ENCODE peak calls at places on chromosomes 5 and 9, in ten cellular contexts. J is heart left ventricle; X is mammary epithelial cell; R is PC-3; T is pancreas; C is CD8-positive, alpha-beta T cell; D is uterus; E is tibial artery; B is heart right ventricle; L is Peyer's patch. U is an unnamed sample. For H3K27me3 and H3K36me3, the result is how much of the 10 kb centered on the place peaks cover.

GRCh38 chr9:27489087-27489876 is 34.8 kb upstream of the IFNK start:
- DNase-seq in J (no peak), X (no peak), R (no peak), T (no peak), C (no peak), D (no peak), E (no peak), B (no peak), L (no peak), U (no peak)

GRCh38 chr5:103674321-103674720 is 111.7 kb upstream of the NUDT12 start:
- DNase-seq in J (no peak), X (no peak), R (no peak), T (no peak), C (no peak), D (no peak), E (no peak), B (no peak), L (no peak), U (no peak)

GRCh38 chr5:148457183-148457620 is 73.4 kb downstream of the FBXO38 start:
- DNase-seq in J (no peak), X (no peak), R (peak), T (no peak), C (no peak), D (no peak), E (no peak), B (no peak), L (no peak), U (no peak)

GRCh38 chr5:102865510-102866314 is 110.6 kb downstream of the PAM start:
- DNase-seq in J (peak), X (peak), R (peak), T (peak), C (peak), D (peak), E (peak), B (peak), L (no peak), U (peak)

GRCh38 chr5:123735384-123735783 is 223.4 kb downstream of the CSNK1G3 start:
- DNase-seq in J (no peak), X (peak), R (peak), T (no peak), C (no peak), D (no peak), E (no peak), B (no peak), L (no peak), U (no peak)

GRCh38 chr9:87206064-87206661 is 258.9 kb upstream of the GAS1 start:
- DNase-seq in J (no peak), X (peak), R (peak), T (no peak), C (no peak), D (no peak), E (no peak), B (no peak), L (no peak), U (no peak)

GRCh38 chr9:14159440-14160222 is 154.3 kb downstream of the NFIB start:
- DNase-seq in J (no peak), X (no peak), R (no peak), T (no peak), C (no peak), D (no peak), E (no peak), B (no peak), L (no peak), U (no peak)

GRCh38 chr5:66518753-66519152 is 77.4 kb upstream of the MAST4 start:
- DNase-seq in J (no peak), X (peak), R (no peak), T (no peak), C (no peak), D (no peak), E (no peak), B (no peak), L (no peak), U (no peak)

GRCh38 chr9:81871695-81872094 is 56.5 kb upstream of the SPATA31D4 start:
- DNase-seq in J (no peak), X (peak), R (peak), T (no peak), C (no peak), D (no peak), E (no peak), B (no peak), L (no peak), U (no peak)

GRCh38 chr5:170286532-170286931 is 11.0 kb downstream of the LCP2 start:
- DNase-seq in J (no peak), X (no peak), R (no peak), T (no peak), C (no peak), D (no peak), E (no peak), B (no peak), L (no peak), U (no peak)

GRCh38 chr5:654071-654778 is 38.9 kb downstream of the TPPP start:
- DNase-seq in J (no peak), X (no peak), R (no peak), T (no peak), C (no peak), D (no peak), E (no peak), B (no peak), L (no peak), U (no peak)

GRCh38 chr9:120387257-120387999 is 192.5 kb downstream of the CDK5RAP2 start:
- DNase-seq in J (no peak), X (no peak), R (no peak), T (no peak), C (no peak), D (no peak), E (no peak), B (no peak), L (no peak), U (no peak)

GRCh38 chr5:131068893-131069643 is 96.0 kb downstream of the HINT1 start:
- DNase-seq in J (no peak), X (no peak), R (no peak), T (no peak), C (peak), D (no peak), E (no peak), B (no peak), L (peak), U (no peak)

GRCh38 chr5:68248896-68249295 is 33.3 kb downstream of the PIK3R1 start:
- DNase-seq in J (no peak), X (no peak), R (no peak), T (no peak), C (no peak), D (no peak), E (no peak), B (no peak), L (no peak), U (no peak)

GRCh38 chr9:32424616-32425015 is 40.2 kb downstream of the ACO1 start:
- DNase-seq in J (no peak), X (no peak), R (peak), T (no peak), C (no peak), D (no peak), E (no peak), B (no peak), L (no peak), U (no peak)

GRCh38 chr9:2923810-2924768 is 80.2 kb upstream of the PUM3 start:
- DNase-seq in J (no peak), X (no peak), R (peak), T (no peak), C (no peak), D (no peak), E (no peak), B (no peak), L (no peak), U (no peak)

GRCh38 chr5:134458234-134458633 is 46.6 kb upstream of the CDKN2AIPNL start:
- DNase-seq in J (peak), X (peak), R (no peak), T (no peak), C (no peak), D (peak), E (peak), B (peak), L (no peak), U (no peak)

GRCh38 chr5:65482727-65483473 is 1.2 kb upstream of the ADAMTS6 start:
- DNase-seq in J (no peak), X (peak), R (peak), T (no peak), C (no peak), D (peak), E (no peak), B (peak), L (no peak), U (no peak)

GRCh38 chr5:102959055-102959454 is 160.9 kb downstream of the GIN1 start:
- DNase-seq in J (no peak), X (peak), R (peak), T (no peak), C (no peak), D (no peak), E (no peak), B (no peak), L (no peak), U (peak)

GRCh38 chr9:74006935-74007334 is 490.2 kb upstream of the RORB start:
- DNase-seq in J (no peak), X (no peak), R (no peak), T (no peak), C (no peak), D (no peak), E (no peak), B (no peak), L (no peak), U (no peak)

GRCh38 chr5:83026930-83027687 is 50.1 kb downstream of the TMEM167A start:
- DNase-seq in J (no peak), X (no peak), R (no peak), T (no peak), C (no peak), D (no peak), E (no peak), B (no peak), L (no peak), U (no peak)

GRCh38 chr5:17340363-17340762 is 122.9 kb downstream of the BASP1 start:
- DNase-seq in J (no peak), X (no peak), R (no peak), T (no peak), C (no peak), D (peak), E (no peak), B (no peak), L (no peak), U (no peak)

GRCh38 chr5:153515269-153515668 is 24.8 kb downstream of the GRIA1 start:
- DNase-seq in J (no peak), X (no peak), R (no peak), T (no peak), C (no peak), D (no peak), E (no peak), B (no peak), L (no peak), U (no peak)

GRCh38 chr5:109529520-109529919 is 119.7 kb upstream of the PJA2 start:
- DNase-seq in J (peak), X (peak), R (peak), T (peak), C (no peak), D (no peak), E (peak), B (peak), L (no peak), U (no peak)

GRCh38 chr5:154274828-154275185 is 84.3 kb downstream of the GALNT10 start:
- DNase-seq in J (no peak), X (peak), R (no peak), T (no peak), C (no peak), D (no peak), E (no peak), B (no peak), L (no peak), U (no peak)

GRCh38 chr5:33482335-33482734 is 41.6 kb downstream of the TARS1 start:
- DNase-seq in J (no peak), X (no peak), R (no peak), T (no peak), C (no peak), D (no peak), E (no peak), B (no peak), L (no peak), U (no peak)

GRCh38 chr5:56585973-56586740 is 229.2 kb upstream of the MAP3K1 start:
- DNase-seq in J (peak), X (no peak), R (no peak), T (no peak), C (no peak), D (peak), E (peak), B (peak), L (no peak), U (no peak)

GRCh38 chr5:10844016-10844415 is 83.0 kb upstream of the DAP start:
- DNase-seq in J (no peak), X (no peak), R (no peak), T (no peak), C (no peak), D (no peak), E (no peak), B (no peak), L (no peak), U (no peak)

GRCh38 chr9:35470894-35471293 is 19.0 kb upstream of the RUSC2 start:
- DNase-seq in J (no peak), X (peak), R (peak), T (no peak), C (no peak), D (peak), E (peak), B (no peak), L (no peak), U (no peak)

GRCh38 chr5:19920761-19921160 is 67.2 kb downstream of the CDH18 start:
- DNase-seq in J (no peak), X (peak), R (peak), T (no peak), C (no peak), D (no peak), E (no peak), B (no peak), L (no peak), U (no peak)

GRCh38 chr5:1103505-1104326 is 8.1 kb downstream of the SLC12A7 start:
- DNase-seq in J (peak), X (no peak), R (no peak), T (peak), C (no peak), D (peak), E (peak), B (peak), L (peak), U (no peak)

GRCh38 chr9:86639899-86640379 is 285.7 kb upstream of the TUT7 start:
- DNase-seq in J (no peak), X (no peak), R (peak), T (peak), C (no peak), D (no peak), E (no peak), B (no peak), L (no peak), U (no peak)

GRCh38 chr5:5326126-5326758 is 96.2 kb upstream of the ICE1 start:
- DNase-seq in J (no peak), X (no peak), R (no peak), T (no peak), C (no peak), D (no peak), E (no peak), B (no peak), L (no peak), U (no peak)

GRCh38 chr5:140575309-140575708 is 10.7 kb downstream of the SLC35A4 start:
- DNase-seq in J (peak), X (peak), R (peak), T (no peak), C (no peak), D (no peak), E (peak), B (peak), L (no peak), U (no peak)

DNA sequence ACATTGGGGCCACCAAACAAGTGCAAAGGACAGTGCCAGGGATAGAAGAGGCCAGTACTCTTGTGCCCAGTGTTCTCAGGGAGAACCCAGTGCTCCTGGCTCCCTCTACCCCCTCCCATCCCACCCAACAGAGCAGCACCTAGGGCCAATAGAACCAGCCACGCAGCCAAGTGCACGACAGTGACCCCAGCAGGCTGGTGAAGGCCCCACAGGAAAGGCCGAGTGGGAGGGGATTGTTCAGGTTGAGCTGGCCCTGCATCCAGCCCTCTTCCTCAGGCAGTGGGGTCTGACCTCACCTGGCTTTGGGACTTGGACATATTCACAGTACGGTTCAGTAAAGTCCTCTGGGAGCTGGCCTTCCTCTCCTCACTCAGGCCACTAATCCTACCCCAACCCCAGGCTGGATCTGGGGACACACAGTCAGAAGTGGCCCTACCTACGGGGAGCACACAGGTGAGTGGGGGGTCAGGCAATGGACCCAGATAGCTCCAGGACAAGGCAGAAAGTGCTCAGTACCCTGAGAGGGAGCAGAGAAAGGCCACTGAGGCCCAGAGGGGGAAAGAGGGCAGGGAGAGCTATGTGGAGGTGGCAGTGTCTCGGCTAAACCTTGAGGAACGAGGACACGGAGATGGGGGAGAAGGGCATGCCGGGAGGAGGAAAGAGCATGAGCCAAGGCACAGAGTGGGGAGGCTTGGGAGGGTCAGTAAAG is 25.4 kb downstream of the POLR1E start:
- DNase-seq in J (no peak), X (no peak), R (peak), T (no peak), C (no peak), D (no peak), E (no peak), B (no peak), L (no peak), U (no peak)
- TF ChIP-seq CTCF in J (no peak), X (no peak), R (no peak), T (no peak), C (no peak), D (no peak), E (no peak), B (peak), L (no peak), U (no peak)

GRCh38 chr9:135522137-135522877 is 1.1 kb downstream of the LCN1 start:
- DNase-seq in J (no peak), X (no peak), R (no peak), T (no peak), C (peak), D (no peak), E (no peak), B (no peak), L (no peak), U (no peak)
- H3K27me3 ChIP-seq in J (under half), X (under half), R (under half), T (under half), C (under half), D (under half), E (under half), B (under half), L (under half), U (under half)

GRCh38 chr9:93316726-93317494 is 133.0 kb downstream of the WNK2 start:
- DNase-seq in J (no peak), X (no peak), R (no peak), T (no peak), C (no peak), D (no peak), E (no peak), B (no peak), L (no peak), U (no peak)
- H3K36me3 ChIP-seq in J (under half), X (under half), R (under half), T (under half), C (under half), D (under half), E (under half), B (under half), L (under half), U (under half)

GRCh38 chr9:105862002-105862401 is 167.7 kb downstream of the TMEM38B start:
- DNase-seq in J (no peak), X (no peak), R (no peak), T (no peak), C (no peak), D (no peak), E (no peak), B (no peak), L (no peak), U (no peak)

GRCh38 chr9:105858877-105859276 is 164.5 kb downstream of the TMEM38B start:
- DNase-seq in J (no peak), X (no peak), R (no peak), T (no peak), C (no peak), D (no peak), E (no peak), B (no peak), L (no peak), U (no peak)

GRCh38 chr9:105858284-105858683 is 163.9 kb downstream of the TMEM38B start:
- DNase-seq in J (no peak), X (no peak), R (no peak), T (no peak), C (no peak), D (no peak), E (no peak), B (no peak), L (no peak), U (no peak)

GRCh38 chr9:105860526-105860925 is 166.2 kb downstream of the TMEM38B start:
- DNase-seq in J (no peak), X (no peak), R (no peak), T (no peak), C (no peak), D (no peak), E (no peak), B (no peak), L (no peak), U (no peak)

GRCh38 chr9:105859428-105860091 is 165.2 kb downstream of the TMEM38B start:
- DNase-seq in J (no peak), X (no peak), R (no peak), T (no peak), C (no peak), D (no peak), E (no peak), B (no peak), L (no peak), U (no peak)
- TF ChIP-seq CTCF in J (no peak), X (no peak), R (no peak), T (no peak), C (peak), D (no peak), E (no peak), B (no peak), L (no peak), U (no peak)

GRCh38 chr5:175288048-175288621 is 155.8 kb downstream of the DRD1 start:
- DNase-seq in J (no peak), X (no peak), R (peak), T (no peak), C (no peak), D (no peak), E (no peak), B (no peak), L (no peak), U (peak)
- H3K27me3 ChIP-seq in J (under half), X (under half), R (under half), T (under half), C (under half), D (under half), E (under half), B (under half), L (under half), U (under half)

GRCh38 chr9:114359801-114360200 is 28.0 kb downstream of the AKNA start:
- DNase-seq in J (no peak), X (no peak), R (no peak), T (no peak), C (no peak), D (no peak), E (no peak), B (no peak), L (no peak), U (no peak)
- H3K36me3 ChIP-seq in J (half or more), X (under half), R (under half), T (under half), C (half or more), D (under half), E (half or more), B (under half), L (half or more), U (under half)

GRCh38 chr9:78127271-78128225 is 95.9 kb upstream of the GNAQ start:
- DNase-seq in J (no peak), X (peak), R (no peak), T (no peak), C (no peak), D (no peak), E (no peak), B (no peak), L (no peak), U (no peak)

GRCh38 chr9:78130853-78131252 is 99.2 kb upstream of the GNAQ start:
- DNase-seq in J (no peak), X (no peak), R (no peak), T (no peak), C (no peak), D (no peak), E (no peak), B (no peak), L (no peak), U (no peak)

GRCh38 chr9:78131969-78132687 is 100.5 kb upstream of the GNAQ start:
- DNase-seq in J (no peak), X (peak), R (peak), T (no peak), C (no peak), D (no peak), E (no peak), B (no peak), L (no peak), U (no peak)

GRCh38 chr9:78132688-78133033 is 101.0 kb upstream of the GNAQ start:
- DNase-seq in J (no peak), X (no peak), R (no peak), T (no peak), C (no peak), D (no peak), E (no peak), B (no peak), L (no peak), U (no peak)

DNA sequence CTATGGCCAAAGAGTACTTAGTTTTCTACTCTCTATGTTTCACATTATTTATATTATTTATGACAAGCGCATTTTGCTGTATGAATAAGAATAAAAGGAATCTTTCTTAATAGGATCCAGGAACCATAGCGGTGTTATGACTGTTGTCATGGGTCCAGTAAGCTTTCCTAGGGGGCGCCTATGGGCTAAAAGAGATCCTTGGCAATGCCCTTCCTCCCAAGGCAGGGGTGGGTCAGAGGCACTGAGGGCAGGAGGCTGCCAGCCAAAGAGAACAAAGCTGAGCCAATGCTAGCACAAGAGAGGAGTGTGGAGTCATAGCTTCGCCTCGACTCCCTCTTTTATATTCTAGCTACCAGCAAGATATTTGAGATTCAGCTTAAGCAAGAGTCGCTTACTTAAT is 98.4 kb upstream of the GNAQ start:
- DNase-seq in J (no peak), X (peak), R (peak), T (no peak), C (no peak), D (no peak), E (peak), B (no peak), L (no peak), U (no peak)
- TF ChIP-seq CTCF in J (no peak), X (no peak), R (peak), T (no peak), C (no peak), D (no peak), E (no peak), B (no peak), L (no peak), U (peak)

U was measured in kidney epithelial cell.